ENCODE peak calls at places on chromosomes 1 and 21, in five cellular contexts. One of them, this sample, is unnamed.

GRCh38 chr21:45532826-45533730 is 9.2 kb downstream of the SLC19A1 start:
- DNase-seq in HuH-7.5: no peak
- DNase-seq in stimulated activated CD8-positive, alpha-beta memory T cell treated with anti-CD3 and anti-CD28 coated beads, Interleukin-12 subunit alpha, Interleukin-12 subunit beta, amount 100 ng/mL, for 1 hour: no peak
- DNase-seq in endothelial cell: no peak
- DNase-seq in GM19239: no peak
- DNase-seq in this sample: no peak

GRCh38 chr1:109193653-109194590 is 19.8 kb upstream of the SARS1 start:
- DNase-seq in endothelial cell: peak
- DNase-seq in GM19239: peak
- DNase-seq in stimulated activated CD8-positive, alpha-beta memory T cell treated with anti-CD3 and anti-CD28 coated beads, Interleukin-12 subunit alpha, Interleukin-12 subunit beta, amount 100 ng/mL, for 1 hour: no peak
- DNase-seq in HuH-7.5: peak
- DNase-seq in this sample: no peak

GRCh38 chr1:7120863-7121621 is 335.8 kb downstream of the CAMTA1 start:
- DNase-seq in HuH-7.5: no peak
- DNase-seq in stimulated activated CD8-positive, alpha-beta memory T cell treated with anti-CD3 and anti-CD28 coated beads, Interleukin-12 subunit alpha, Interleukin-12 subunit beta, amount 100 ng/mL, for 1 hour: no peak
- DNase-seq in endothelial cell: no peak
- DNase-seq in GM19239: no peak
- DNase-seq in this sample: no peak

GRCh38 chr1:32925360-32926142 is 24.4 kb upstream of the TMEM54 start:
- DNase-seq in endothelial cell: peak
- DNase-seq in GM19239: no peak
- DNase-seq in HuH-7.5: no peak
- DNase-seq in stimulated activated CD8-positive, alpha-beta memory T cell treated with anti-CD3 and anti-CD28 coated beads, Interleukin-12 subunit alpha, Interleukin-12 subunit beta, amount 100 ng/mL, for 1 hour: no peak
- DNase-seq in this sample: peak

GRCh38 chr1:15417365-15417934 is 7.8 kb downstream of the EFHD2 start:
- DNase-seq in GM19239: no peak
- DNase-seq in endothelial cell: no peak
- DNase-seq in HuH-7.5: no peak
- DNase-seq in stimulated activated CD8-positive, alpha-beta memory T cell treated with anti-CD3 and anti-CD28 coated beads, Interleukin-12 subunit alpha, Interleukin-12 subunit beta, amount 100 ng/mL, for 1 hour: peak
- DNase-seq in this sample: no peak

GRCh38 chr1:33443705-33444180 is 12.8 kb upstream of the PHC2 start:
- DNase-seq in stimulated activated CD8-positive, alpha-beta memory T cell treated with anti-CD3 and anti-CD28 coated beads, Interleukin-12 subunit alpha, Interleukin-12 subunit beta, amount 100 ng/mL, for 1 hour: no peak
- DNase-seq in HuH-7.5: no peak
- DNase-seq in GM19239: no peak
- DNase-seq in endothelial cell: no peak
- DNase-seq in this sample: no peak

GRCh38 chr1:119960501-119960900 is 64.2 kb upstream of the ADAM30 start:
- DNase-seq in HuH-7.5: no peak
- DNase-seq in endothelial cell: no peak
- DNase-seq in stimulated activated CD8-positive, alpha-beta memory T cell treated with anti-CD3 and anti-CD28 coated beads, Interleukin-12 subunit alpha, Interleukin-12 subunit beta, amount 100 ng/mL, for 1 hour: no peak
- DNase-seq in GM19239: no peak
- DNase-seq in this sample: no peak

GRCh38 chr1:20787100-20787774 is at the start of gene HP1BP3:
- DNase-seq in HuH-7.5: peak
- DNase-seq in stimulated activated CD8-positive, alpha-beta memory T cell treated with anti-CD3 and anti-CD28 coated beads, Interleukin-12 subunit alpha, Interleukin-12 subunit beta, amount 100 ng/mL, for 1 hour: peak
- DNase-seq in endothelial cell: peak
- DNase-seq in GM19239: peak
- DNase-seq in this sample: peak

GRCh38 chr1:204350857-204351573 is 8.7 kb downstream of the PLEKHA6 start:
- DNase-seq in stimulated activated CD8-positive, alpha-beta memory T cell treated with anti-CD3 and anti-CD28 coated beads, Interleukin-12 subunit alpha, Interleukin-12 subunit beta, amount 100 ng/mL, for 1 hour: no peak
- DNase-seq in endothelial cell: peak
- DNase-seq in HuH-7.5: no peak
- DNase-seq in GM19239: no peak
- DNase-seq in this sample: no peak

GRCh38 chr1:195745170-195746009 is 862.9 kb downstream of the KCNT2 start:
- DNase-seq in HuH-7.5: no peak
- DNase-seq in endothelial cell: no peak
- DNase-seq in stimulated activated CD8-positive, alpha-beta memory T cell treated with anti-CD3 and anti-CD28 coated beads, Interleukin-12 subunit alpha, Interleukin-12 subunit beta, amount 100 ng/mL, for 1 hour: no peak
- DNase-seq in GM19239: no peak
- DNase-seq in this sample: no peak

GRCh38 chr1:109781807-109782206 is 18.1 kb upstream of the EPS8L3 start:
- DNase-seq in stimulated activated CD8-positive, alpha-beta memory T cell treated with anti-CD3 and anti-CD28 coated beads, Interleukin-12 subunit alpha, Interleukin-12 subunit beta, amount 100 ng/mL, for 1 hour: no peak
- DNase-seq in GM19239: no peak
- DNase-seq in endothelial cell: no peak
- DNase-seq in HuH-7.5: no peak
- DNase-seq in this sample: no peak

GRCh38 chr1:32759521-32759980 is 57.0 kb upstream of the SYNC start:
- DNase-seq in endothelial cell: no peak
- DNase-seq in HuH-7.5: no peak
- DNase-seq in GM19239: no peak
- DNase-seq in stimulated activated CD8-positive, alpha-beta memory T cell treated with anti-CD3 and anti-CD28 coated beads, Interleukin-12 subunit alpha, Interleukin-12 subunit beta, amount 100 ng/mL, for 1 hour: no peak
- DNase-seq in this sample: peak